ENCODE peak calls at places on chromosomes 6 and 20, in six cellular contexts. One of them, this sample, is unnamed.

GRCh38 chr6:109348246-109348645 is 34.0 kb downstream of the CD164 start:
- DNase-seq in IMR-90: no peak
- DNase-seq in mesenchymal stem cell: no peak
- DNase-seq in H1: no peak
- DNase-seq in H9: no peak
- DNase-seq in mesendoderm: no peak
- DNase-seq in this sample: no peak

GRCh38 chr20:10868299-10868698 is 194.5 kb upstream of the JAG1 start:
- DNase-seq in IMR-90: no peak
- DNase-seq in mesenchymal stem cell: no peak
- DNase-seq in H1: no peak
- DNase-seq in H9: no peak
- DNase-seq in mesendoderm: no peak
- DNase-seq in this sample: no peak

GRCh38 chr20:38926934-38927616 is 858 bp downstream of the FAM83D start:
- DNase-seq in IMR-90: peak
- DNase-seq in mesenchymal stem cell: peak
- DNase-seq in H1: peak
- DNase-seq in H9: no peak
- DNase-seq in mesendoderm: peak
- DNase-seq in this sample: no peak

GRCh38 chr6:109861946-109862345 is 116.2 kb upstream of the GPR6 start:
- DNase-seq in IMR-90: no peak
- DNase-seq in mesenchymal stem cell: no peak
- DNase-seq in H1: no peak
- DNase-seq in H9: no peak
- DNase-seq in mesendoderm: no peak
- DNase-seq in this sample: no peak

GRCh38 chr6:162443101-162443500 is 284.5 kb downstream of the PRKN start:
- DNase-seq in IMR-90: no peak
- DNase-seq in mesenchymal stem cell: no peak
- DNase-seq in H1: no peak
- DNase-seq in H9: no peak
- DNase-seq in mesendoderm: no peak
- DNase-seq in this sample: no peak

GRCh38 chr20:17835240-17835940 is 133.2 kb downstream of the SNX5 start:
- DNase-seq in IMR-90: peak
- DNase-seq in mesenchymal stem cell: peak
- DNase-seq in H1: no peak
- DNase-seq in H9: no peak
- DNase-seq in mesendoderm: peak
- DNase-seq in this sample: no peak

GRCh38 chr6:36443951-36444428 is 1.2 kb downstream of the KCTD20 start:
- DNase-seq in IMR-90: peak
- DNase-seq in mesenchymal stem cell: peak
- DNase-seq in H1: no peak
- DNase-seq in H9: peak
- DNase-seq in mesendoderm: peak
- DNase-seq in this sample: no peak

GRCh38 chr6:108844632-108845031 is 3.6 kb upstream of the ARMC2 start:
- DNase-seq in IMR-90: no peak
- DNase-seq in mesenchymal stem cell: no peak
- DNase-seq in H1: no peak
- DNase-seq in H9: no peak
- DNase-seq in mesendoderm: no peak
- DNase-seq in this sample: no peak

GRCh38 chr6:155850408-155850841 is 394.8 kb upstream of the NOX3 start:
- DNase-seq in IMR-90: peak
- DNase-seq in mesenchymal stem cell: peak
- DNase-seq in H1: no peak
- DNase-seq in H9: no peak
- DNase-seq in mesendoderm: no peak
- DNase-seq in this sample: no peak

GRCh38 chr6:138572885-138573284 is 73.6 kb upstream of the NHSL1 start:
- DNase-seq in IMR-90: no peak
- DNase-seq in mesenchymal stem cell: no peak
- DNase-seq in H1: no peak
- DNase-seq in H9: no peak
- DNase-seq in mesendoderm: peak
- DNase-seq in this sample: no peak

GRCh38 chr6:159953091-159953581 is 15.7 kb upstream of the IGF2R start:
- DNase-seq in IMR-90: peak
- DNase-seq in mesenchymal stem cell: peak
- DNase-seq in H1: no peak
- DNase-seq in H9: no peak
- DNase-seq in mesendoderm: no peak
- DNase-seq in this sample: no peak

GRCh38 chr6:153117986-153118886 is 12.8 kb downstream of the RGS17 start:
- DNase-seq in IMR-90: peak
- DNase-seq in mesenchymal stem cell: peak
- DNase-seq in H1: no peak
- DNase-seq in H9: no peak
- DNase-seq in mesendoderm: no peak
- DNase-seq in this sample: no peak

GRCh38 chr6:44179072-44179536 is 20.5 kb downstream of the CAPN11 start:
- DNase-seq in IMR-90: no peak
- DNase-seq in mesenchymal stem cell: no peak
- DNase-seq in H1: no peak
- DNase-seq in H9: no peak
- DNase-seq in mesendoderm: no peak
- DNase-seq in this sample: no peak

GRCh38 chr6:116764961-116765841 is at the start of gene FAM162B:
- DNase-seq in IMR-90: peak
- DNase-seq in mesenchymal stem cell: peak
- DNase-seq in H1: peak
- DNase-seq in H9: peak
- DNase-seq in mesendoderm: peak
- DNase-seq in this sample: peak

GRCh38 chr6:17863971-17864754 is 123.3 kb downstream of the KIF13A start:
- DNase-seq in IMR-90: peak
- DNase-seq in mesenchymal stem cell: peak
- DNase-seq in H1: no peak
- DNase-seq in H9: no peak
- DNase-seq in mesendoderm: peak
- DNase-seq in this sample: no peak

GRCh38 chr20:48681201-48681881 is 146.5 kb downstream of the PREX1 start:
- DNase-seq in IMR-90: no peak
- DNase-seq in mesenchymal stem cell: no peak
- DNase-seq in H1: no peak
- DNase-seq in H9: no peak
- DNase-seq in mesendoderm: no peak
- DNase-seq in this sample: no peak

GRCh38 chr6:40586800-40587201 is 363 bp downstream of the LRFN2 start:
- DNase-seq in IMR-90: no peak
- DNase-seq in mesenchymal stem cell: no peak
- DNase-seq in H1: peak
- DNase-seq in H9: no peak
- DNase-seq in mesendoderm: no peak
- DNase-seq in this sample: no peak

GRCh38 chr20:22389836-22390542 is 194.4 kb downstream of the FOXA2 start:
- DNase-seq in IMR-90: no peak
- DNase-seq in mesenchymal stem cell: no peak
- DNase-seq in H1: no peak
- DNase-seq in H9: peak
- DNase-seq in mesendoderm: peak
- DNase-seq in this sample: no peak

GRCh38 chr6:33313709-33314514 is at the start of gene TAPBP:
- DNase-seq in IMR-90: peak
- DNase-seq in mesenchymal stem cell: peak
- DNase-seq in H1: peak
- DNase-seq in H9: peak
- DNase-seq in mesendoderm: peak
- DNase-seq in this sample: no peak

GRCh38 chr6:25942561-25943147 is 12.2 kb upstream of the SLC17A2 start:
- DNase-seq in IMR-90: peak
- DNase-seq in mesenchymal stem cell: peak
- DNase-seq in H1: no peak
- DNase-seq in H9: no peak
- DNase-seq in mesendoderm: peak
- DNase-seq in this sample: peak

DNA sequence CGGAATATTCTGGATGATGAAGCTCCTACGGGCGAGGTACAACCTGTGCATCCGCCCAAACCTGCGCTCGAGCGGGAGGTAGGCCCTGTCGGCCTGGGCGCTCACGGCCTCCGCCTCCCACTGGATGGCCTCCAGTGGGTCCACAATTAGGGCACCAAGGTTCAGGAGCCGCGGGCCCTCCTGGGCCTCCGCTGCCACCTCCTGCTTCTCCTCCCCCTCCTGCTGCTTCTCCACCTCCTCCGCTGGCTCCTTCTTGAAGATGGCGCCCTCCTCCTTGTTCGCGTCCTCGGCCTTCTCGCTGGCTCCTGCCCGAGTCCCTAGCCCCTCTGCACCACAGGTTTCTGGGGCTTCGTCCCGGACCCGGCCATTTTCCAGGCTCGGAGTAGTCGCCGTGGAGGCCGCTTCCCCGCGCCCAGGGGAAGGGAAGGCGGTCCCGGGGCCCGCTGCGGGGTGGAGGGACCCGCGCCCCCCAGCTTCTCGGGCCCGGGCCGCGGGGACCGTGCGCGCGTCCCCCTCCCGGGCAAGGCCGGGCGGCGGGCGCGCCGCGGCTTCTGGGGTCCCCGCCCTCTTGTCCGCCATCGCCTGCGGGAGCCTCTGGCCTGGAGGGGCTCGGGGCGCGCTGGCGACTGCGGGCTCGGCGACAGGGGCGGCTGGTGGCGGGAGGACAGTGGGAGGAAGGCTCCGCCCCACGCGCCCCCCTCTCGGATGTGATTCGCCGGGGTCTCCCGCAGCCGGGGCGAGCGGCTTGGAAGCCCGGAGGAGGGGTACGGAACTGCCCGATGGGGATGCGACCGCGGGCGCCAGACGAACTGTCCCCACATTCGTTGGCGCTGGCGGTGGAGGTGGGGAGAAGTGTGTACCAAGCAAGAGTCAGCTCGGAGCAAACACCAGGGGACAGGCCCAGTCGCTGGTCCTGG is 17.6 kb downstream of the PLAGL2 start:
- DNase-seq in IMR-90: peak
- DNase-seq in mesenchymal stem cell: peak
- DNase-seq in H1: peak
- DNase-seq in H9: peak
- DNase-seq in mesendoderm: peak
- DNase-seq in this sample: peak
- H3K4me2 ChIP-seq in IMR-90: peak
- H3K4me2 ChIP-seq in mesenchymal stem cell: peak
- H3K4me2 ChIP-seq in H1: peak
- H3K4me2 ChIP-seq in H9: peak
- H3K4me2 ChIP-seq in mesendoderm: peak
- H3K4me2 ChIP-seq in this sample: peak

DNA sequence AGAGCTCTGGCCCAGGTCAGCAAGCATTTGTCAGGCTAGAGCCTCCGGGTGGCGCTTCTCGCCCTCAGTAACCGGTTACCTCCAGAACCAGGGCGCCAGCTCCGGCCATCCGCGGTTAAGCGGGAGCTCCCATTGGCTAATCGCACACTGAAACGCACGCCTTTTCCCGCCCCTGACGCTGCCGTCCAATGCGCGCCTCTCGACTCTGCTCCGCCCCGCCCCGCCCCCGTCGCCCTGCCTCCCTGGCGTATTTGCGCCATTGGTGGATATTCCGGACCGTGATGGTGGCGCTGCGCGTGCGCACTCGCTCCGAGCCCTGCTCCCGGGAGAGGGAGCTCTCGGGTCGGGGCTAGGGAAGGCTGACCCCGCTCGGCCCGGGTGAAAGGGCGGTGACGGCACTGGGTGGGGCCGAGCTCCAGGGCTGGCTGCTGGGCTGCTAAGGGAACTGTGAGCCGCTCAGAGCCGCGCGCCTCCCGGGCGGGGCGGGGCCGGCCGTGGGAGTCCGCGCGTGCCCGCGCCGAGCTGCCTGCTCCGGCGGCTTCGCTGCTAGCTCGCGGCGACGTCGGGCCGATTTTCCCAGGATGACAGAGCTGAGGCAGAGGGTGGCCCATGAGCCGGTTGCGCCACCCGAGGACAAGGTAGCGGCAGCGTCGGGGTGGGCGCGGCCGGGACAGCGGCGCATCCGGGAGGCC is at the start of gene CDS2:
- DNase-seq in IMR-90: peak
- DNase-seq in mesenchymal stem cell: peak
- DNase-seq in H1: peak
- DNase-seq in H9: peak
- DNase-seq in mesendoderm: peak
- DNase-seq in this sample: peak
- H2AK5ac ChIP-seq in IMR-90: peak
- H2AK5ac ChIP-seq in mesenchymal stem cell: no peak
- H2AK5ac ChIP-seq in H1: peak
- H2AK5ac ChIP-seq in H9: no peak
- H2AK5ac ChIP-seq in mesendoderm: no peak
- H2AK5ac ChIP-seq in this sample: peak

GRCh38 chr6:156909212-156910010 is 132.2 kb downstream of the ARID1B start:
- DNase-seq in IMR-90: no peak
- DNase-seq in mesenchymal stem cell: no peak
- DNase-seq in H1: no peak
- DNase-seq in H9: no peak
- DNase-seq in mesendoderm: no peak
- DNase-seq in this sample: no peak

GRCh38 chr6:156912431-156912830 is 135.3 kb downstream of the ARID1B start:
- DNase-seq in IMR-90: no peak
- DNase-seq in mesenchymal stem cell: peak
- DNase-seq in H1: no peak
- DNase-seq in H9: no peak
- DNase-seq in mesendoderm: peak
- DNase-seq in this sample: no peak

GRCh38 chr6:156910011-156910334 is 132.8 kb downstream of the ARID1B start:
- DNase-seq in IMR-90: no peak
- DNase-seq in mesenchymal stem cell: no peak
- DNase-seq in H1: no peak
- DNase-seq in H9: no peak
- DNase-seq in mesendoderm: no peak
- DNase-seq in this sample: no peak

GRCh38 chr6:156910938-156911337 is 133.8 kb downstream of the ARID1B start:
- DNase-seq in IMR-90: no peak
- DNase-seq in mesenchymal stem cell: no peak
- DNase-seq in H1: no peak
- DNase-seq in H9: no peak
- DNase-seq in mesendoderm: no peak
- DNase-seq in this sample: no peak

GRCh38 chr6:156911581-156911980 is 134.4 kb downstream of the ARID1B start:
- DNase-seq in IMR-90: no peak
- DNase-seq in mesenchymal stem cell: no peak
- DNase-seq in H1: no peak
- DNase-seq in H9: no peak
- DNase-seq in mesendoderm: no peak
- DNase-seq in this sample: no peak
- H2BK15ac ChIP-seq in IMR-90: no peak
- H2BK15ac ChIP-seq in mesenchymal stem cell: no peak
- H2BK15ac ChIP-seq in H1: no peak
- H2BK15ac ChIP-seq in H9: no peak
- H2BK15ac ChIP-seq in mesendoderm: no peak
- H2BK15ac ChIP-seq in this sample: no peak

GRCh38 chr6:5059036-5059896 is 25.9 kb upstream of the PPP1R3G start:
- DNase-seq in IMR-90: no peak
- DNase-seq in mesenchymal stem cell: no peak
- DNase-seq in H1: no peak
- DNase-seq in H9: no peak
- DNase-seq in mesendoderm: no peak
- DNase-seq in this sample: no peak
- H3K4me2 ChIP-seq in IMR-90: no peak
- H3K4me2 ChIP-seq in mesenchymal stem cell: no peak
- H3K4me2 ChIP-seq in H1: no peak
- H3K4me2 ChIP-seq in H9: no peak
- H3K4me2 ChIP-seq in mesendoderm: no peak
- H3K4me2 ChIP-seq in this sample: no peak

This sample was measured in neuronal stem cell.